ENCODE peak calls at places on chromosomes 7 and 10, in nine cellular contexts. One of them, this sample, is unnamed.

GRCh38 chr7:139613971-139614411 is 90.5 kb downstream of the CLEC2L start:
- DNase-seq in CD8-positive, alpha-beta T cell: no peak
- DNase-seq in WTC11: peak; percentile 45
- DNase-seq in colonic mucosa: no peak
- DNase-seq in H1: peak; percentile 9
- DNase-seq in cardiac fibroblast: no peak
- DNase-seq in choroid plexus epithelial cell: no peak
- DNase-seq in GM12878: no peak
- DNase-seq in cardiac muscle cell: no peak
- DNase-seq in this sample: no peak

GRCh38 chr7:151249732-151250072 is 1.2 kb upstream of the SMARCD3 start:
- DNase-seq in colonic mucosa: peak; percentile 49
- DNase-seq in GM12878: no peak
- DNase-seq in CD8-positive, alpha-beta T cell: no peak
- DNase-seq in WTC11: peak; percentile 52
- DNase-seq in choroid plexus epithelial cell: peak; percentile 58
- DNase-seq in cardiac fibroblast: peak; percentile 76
- DNase-seq in H1: no peak
- DNase-seq in cardiac muscle cell: peak; percentile 77
- DNase-seq in this sample: peak; percentile 53

GRCh38 chr10:930415-931325 is 835 bp downstream of the LARP4B start:
- DNase-seq in cardiac muscle cell: peak; percentile 24
- DNase-seq in choroid plexus epithelial cell: peak; percentile 32
- DNase-seq in cardiac fibroblast: peak; percentile 24
- DNase-seq in WTC11: peak; percentile 59
- DNase-seq in GM12878: no peak
- DNase-seq in CD8-positive, alpha-beta T cell: no peak
- DNase-seq in colonic mucosa: peak; percentile 73
- DNase-seq in H1: no peak
- DNase-seq in this sample: peak; percentile 50

GRCh38 chr7:42097756-42098155 is 139.3 kb downstream of the GLI3 start:
- DNase-seq in GM12878: no peak
- DNase-seq in cardiac fibroblast: peak; percentile 75
- DNase-seq in CD8-positive, alpha-beta T cell: no peak
- DNase-seq in choroid plexus epithelial cell: peak; percentile 93
- DNase-seq in WTC11: no peak
- DNase-seq in H1: no peak
- DNase-seq in cardiac muscle cell: peak; percentile 80
- DNase-seq in colonic mucosa: no peak
- DNase-seq in this sample: peak; percentile 94

GRCh38 chr10:118865998-118866778 is 111.4 kb upstream of the CACUL1 start:
- DNase-seq in cardiac muscle cell: no peak
- DNase-seq in cardiac fibroblast: no peak
- DNase-seq in colonic mucosa: no peak
- DNase-seq in choroid plexus epithelial cell: peak; percentile 33
- DNase-seq in H1: no peak
- DNase-seq in CD8-positive, alpha-beta T cell: no peak
- DNase-seq in WTC11: no peak
- DNase-seq in GM12878: no peak
- DNase-seq in this sample: no peak

GRCh38 chr7:68429376-68430117 is 1168.7 kb upstream of the AUTS2 start:
- DNase-seq in cardiac fibroblast: no peak
- DNase-seq in colonic mucosa: no peak
- DNase-seq in GM12878: no peak
- DNase-seq in WTC11: no peak
- DNase-seq in choroid plexus epithelial cell: no peak
- DNase-seq in H1: no peak
- DNase-seq in cardiac muscle cell: no peak
- DNase-seq in CD8-positive, alpha-beta T cell: no peak
- DNase-seq in this sample: no peak

GRCh38 chr7:100089458-100090201 is 861 bp downstream of the COPS6 start:
- DNase-seq in cardiac muscle cell: no peak
- DNase-seq in WTC11: no peak
- DNase-seq in choroid plexus epithelial cell: no peak
- DNase-seq in CD8-positive, alpha-beta T cell: no peak
- DNase-seq in colonic mucosa: no peak
- DNase-seq in cardiac fibroblast: no peak
- DNase-seq in GM12878: no peak
- DNase-seq in H1: no peak
- DNase-seq in this sample: no peak

GRCh38 chr10:58019863-58020537 is 247.7 kb downstream of the IPMK start:
- DNase-seq in WTC11: no peak
- DNase-seq in choroid plexus epithelial cell: no peak
- DNase-seq in cardiac muscle cell: no peak
- DNase-seq in CD8-positive, alpha-beta T cell: no peak
- DNase-seq in cardiac fibroblast: no peak
- DNase-seq in colonic mucosa: no peak
- DNase-seq in GM12878: no peak
- DNase-seq in H1: no peak
- DNase-seq in this sample: no peak

GRCh38 chr10:78033623-78034470 is at the start of gene RPS24:
- DNase-seq in WTC11: peak; percentile 92
- DNase-seq in cardiac muscle cell: peak; percentile 99
- DNase-seq in CD8-positive, alpha-beta T cell: peak; percentile 92
- DNase-seq in choroid plexus epithelial cell: peak; percentile 99
- DNase-seq in GM12878: peak; percentile 89
- DNase-seq in H1: peak; percentile 90
- DNase-seq in cardiac fibroblast: peak; percentile 98
- DNase-seq in colonic mucosa: peak; percentile 96
- DNase-seq in this sample: peak; percentile 98

GRCh38 chr10:78023741-78024140 is 5.6 kb downstream of the POLR3A start:
- DNase-seq in colonic mucosa: no peak
- DNase-seq in cardiac fibroblast: no peak
- DNase-seq in choroid plexus epithelial cell: no peak
- DNase-seq in GM12878: no peak
- DNase-seq in WTC11: no peak
- DNase-seq in cardiac muscle cell: no peak
- DNase-seq in CD8-positive, alpha-beta T cell: no peak
- DNase-seq in H1: no peak
- DNase-seq in this sample: no peak

GRCh38 chr10:78029294-78030226 is at the start of gene POLR3A:
- DNase-seq in cardiac fibroblast: peak; percentile 99
- DNase-seq in cardiac muscle cell: peak; percentile 99
- DNase-seq in CD8-positive, alpha-beta T cell: peak; percentile 85
- DNase-seq in WTC11: peak; percentile 90
- DNase-seq in choroid plexus epithelial cell: peak; percentile 99
- DNase-seq in colonic mucosa: peak; percentile 93
- DNase-seq in H1: peak; percentile 89
- DNase-seq in GM12878: peak; percentile 82
- DNase-seq in this sample: peak; percentile 95

GRCh38 chr10:78025685-78026364 is 3.5 kb downstream of the POLR3A start:
- DNase-seq in CD8-positive, alpha-beta T cell: no peak
- DNase-seq in GM12878: no peak
- DNase-seq in cardiac muscle cell: no peak
- DNase-seq in H1: no peak
- DNase-seq in WTC11: no peak
- DNase-seq in colonic mucosa: no peak
- DNase-seq in cardiac fibroblast: no peak
- DNase-seq in choroid plexus epithelial cell: no peak
- DNase-seq in this sample: peak; percentile 56

DNA sequence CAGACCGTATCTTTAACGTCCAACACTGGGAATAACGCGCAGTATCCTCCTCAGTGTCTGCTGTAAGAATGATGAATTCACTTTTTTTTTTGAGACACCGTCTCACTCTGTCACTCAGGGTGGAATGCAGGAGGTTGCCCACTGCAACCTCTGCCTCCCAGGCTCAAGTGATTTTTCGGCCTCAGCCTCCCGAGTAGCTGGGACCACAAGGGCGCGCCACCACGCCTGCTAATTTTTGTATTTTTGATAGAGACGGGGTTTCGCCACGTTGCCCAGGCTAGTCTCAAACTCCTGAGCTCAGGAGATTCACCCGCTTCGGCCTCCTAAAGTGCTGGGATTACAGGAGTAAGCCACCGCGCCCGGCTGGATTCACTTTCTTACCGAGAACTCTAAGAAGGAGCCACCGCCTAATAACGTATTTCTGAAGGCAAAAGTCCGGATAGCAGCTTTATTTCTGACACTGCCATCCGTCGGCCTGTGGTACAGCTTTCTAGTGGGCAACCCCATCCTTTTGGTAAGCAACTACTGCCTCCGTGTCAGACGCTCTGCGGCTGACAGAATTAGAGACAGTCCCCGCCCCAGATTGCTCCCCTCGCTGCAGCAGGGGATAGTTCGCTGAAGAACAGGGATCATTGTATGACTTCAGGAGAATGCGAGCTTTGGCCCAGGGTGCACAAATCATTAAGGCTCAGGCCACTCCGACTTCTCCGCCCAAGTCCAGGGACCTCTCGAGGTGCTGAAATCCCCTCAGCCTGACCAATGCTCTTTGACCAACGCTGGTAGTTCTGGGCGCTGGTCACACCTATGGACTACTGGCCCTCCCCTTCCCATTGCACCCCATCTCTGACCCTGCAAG is 649 bp downstream of the POLR3A start:
- DNase-seq in colonic mucosa: no peak
- DNase-seq in cardiac fibroblast: peak; percentile 58
- DNase-seq in cardiac muscle cell: peak; percentile 50
- DNase-seq in choroid plexus epithelial cell: peak; percentile 64
- DNase-seq in GM12878: no peak
- DNase-seq in CD8-positive, alpha-beta T cell: peak; percentile 11
- DNase-seq in H1: no peak
- DNase-seq in WTC11: peak; percentile 19
- DNase-seq in this sample: no peak
- TF ChIP-seq CTCF in colonic mucosa: no peak
- TF ChIP-seq CTCF in cardiac fibroblast: no peak
- TF ChIP-seq CTCF in cardiac muscle cell: no peak
- TF ChIP-seq CTCF in choroid plexus epithelial cell: no peak
- TF ChIP-seq CTCF in GM12878: no peak
- TF ChIP-seq CTCF in CD8-positive, alpha-beta T cell: no peak
- TF ChIP-seq CTCF in H1: peak; percentile 16
- TF ChIP-seq CTCF in WTC11: no peak
- TF ChIP-seq CTCF in this sample: no peak

GRCh38 chr7:112500619-112501018 is 19.8 kb downstream of the LSMEM1 start:
- DNase-seq in cardiac fibroblast: no peak
- DNase-seq in cardiac muscle cell: no peak
- DNase-seq in CD8-positive, alpha-beta T cell: no peak
- DNase-seq in colonic mucosa: no peak
- DNase-seq in H1: no peak
- DNase-seq in GM12878: no peak
- DNase-seq in choroid plexus epithelial cell: peak; percentile 46
- DNase-seq in WTC11: no peak
- DNase-seq in this sample: no peak
- TF ChIP-seq CTCF in cardiac fibroblast: no peak
- TF ChIP-seq CTCF in cardiac muscle cell: peak; percentile 8
- TF ChIP-seq CTCF in CD8-positive, alpha-beta T cell: no peak
- TF ChIP-seq CTCF in colonic mucosa: no peak
- TF ChIP-seq CTCF in H1: no peak
- TF ChIP-seq CTCF in GM12878: no peak
- TF ChIP-seq CTCF in choroid plexus epithelial cell: peak; percentile 29
- TF ChIP-seq CTCF in WTC11: no peak
- TF ChIP-seq CTCF in this sample: no peak

GRCh38 chr7:29442146-29442545 is 121.5 kb upstream of the PRR15 start:
- DNase-seq in H1: no peak
- DNase-seq in cardiac fibroblast: peak; percentile 37
- DNase-seq in choroid plexus epithelial cell: peak; percentile 40
- DNase-seq in WTC11: no peak
- DNase-seq in CD8-positive, alpha-beta T cell: no peak
- DNase-seq in colonic mucosa: no peak
- DNase-seq in cardiac muscle cell: peak; percentile 33
- DNase-seq in GM12878: no peak
- DNase-seq in this sample: peak; percentile 82

GRCh38 chr7:29447828-29448227 is 115.8 kb upstream of the PRR15 start:
- DNase-seq in H1: no peak
- DNase-seq in colonic mucosa: no peak
- DNase-seq in cardiac muscle cell: peak; percentile 39
- DNase-seq in choroid plexus epithelial cell: no peak
- DNase-seq in WTC11: no peak
- DNase-seq in CD8-positive, alpha-beta T cell: no peak
- DNase-seq in GM12878: no peak
- DNase-seq in cardiac fibroblast: peak; percentile 19
- DNase-seq in this sample: no peak

GRCh38 chr7:29443552-29443951 is 120.1 kb upstream of the PRR15 start:
- DNase-seq in cardiac muscle cell: no peak
- DNase-seq in GM12878: no peak
- DNase-seq in H1: no peak
- DNase-seq in choroid plexus epithelial cell: no peak
- DNase-seq in WTC11: no peak
- DNase-seq in CD8-positive, alpha-beta T cell: no peak
- DNase-seq in colonic mucosa: no peak
- DNase-seq in cardiac fibroblast: no peak
- DNase-seq in this sample: no peak

GRCh38 chr7:29445736-29446135 is 117.9 kb upstream of the PRR15 start:
- DNase-seq in choroid plexus epithelial cell: no peak
- DNase-seq in colonic mucosa: no peak
- DNase-seq in WTC11: no peak
- DNase-seq in cardiac fibroblast: no peak
- DNase-seq in H1: no peak
- DNase-seq in CD8-positive, alpha-beta T cell: no peak
- DNase-seq in cardiac muscle cell: no peak
- DNase-seq in GM12878: no peak
- DNase-seq in this sample: no peak

GRCh38 chr7:29444267-29444666 is 119.4 kb upstream of the PRR15 start:
- DNase-seq in cardiac fibroblast: no peak
- DNase-seq in cardiac muscle cell: no peak
- DNase-seq in H1: no peak
- DNase-seq in colonic mucosa: no peak
- DNase-seq in WTC11: no peak
- DNase-seq in choroid plexus epithelial cell: no peak
- DNase-seq in CD8-positive, alpha-beta T cell: no peak
- DNase-seq in GM12878: no peak
- DNase-seq in this sample: no peak
- TF ChIP-seq CTCF in cardiac fibroblast: no peak
- TF ChIP-seq CTCF in cardiac muscle cell: no peak
- TF ChIP-seq CTCF in H1: no peak
- TF ChIP-seq CTCF in colonic mucosa: no peak
- TF ChIP-seq CTCF in WTC11: no peak
- TF ChIP-seq CTCF in choroid plexus epithelial cell: no peak
- TF ChIP-seq CTCF in CD8-positive, alpha-beta T cell: no peak
- TF ChIP-seq CTCF in GM12878: no peak
- TF ChIP-seq CTCF in this sample: no peak

GRCh38 chr10:79928028-79928583 is 20.8 kb downstream of the SFTPD start:
- DNase-seq in cardiac fibroblast: no peak
- DNase-seq in colonic mucosa: peak; percentile 13
- DNase-seq in CD8-positive, alpha-beta T cell: no peak
- DNase-seq in H1: no peak
- DNase-seq in cardiac muscle cell: no peak
- DNase-seq in GM12878: no peak
- DNase-seq in WTC11: no peak
- DNase-seq in choroid plexus epithelial cell: no peak
- DNase-seq in this sample: no peak

GRCh38 chr10:79930267-79930666 is 18.6 kb downstream of the SFTPD start:
- DNase-seq in H1: no peak
- DNase-seq in GM12878: no peak
- DNase-seq in cardiac fibroblast: no peak
- DNase-seq in choroid plexus epithelial cell: no peak
- DNase-seq in CD8-positive, alpha-beta T cell: no peak
- DNase-seq in cardiac muscle cell: no peak
- DNase-seq in colonic mucosa: no peak
- DNase-seq in WTC11: no peak
- DNase-seq in this sample: no peak

GRCh38 chr10:79927111-79927828 is 21.6 kb downstream of the SFTPD start:
- DNase-seq in WTC11: no peak
- DNase-seq in cardiac fibroblast: no peak
- DNase-seq in colonic mucosa: no peak
- DNase-seq in cardiac muscle cell: no peak
- DNase-seq in CD8-positive, alpha-beta T cell: no peak
- DNase-seq in choroid plexus epithelial cell: no peak
- DNase-seq in H1: no peak
- DNase-seq in GM12878: no peak
- DNase-seq in this sample: no peak

GRCh38 chr10:79930751-79931150 is 18.2 kb downstream of the SFTPD start:
- DNase-seq in CD8-positive, alpha-beta T cell: no peak
- DNase-seq in cardiac muscle cell: no peak
- DNase-seq in cardiac fibroblast: no peak
- DNase-seq in WTC11: no peak
- DNase-seq in choroid plexus epithelial cell: no peak
- DNase-seq in GM12878: no peak
- DNase-seq in colonic mucosa: no peak
- DNase-seq in H1: no peak
- DNase-seq in this sample: no peak

GRCh38 chr10:79929409-79929904 is 19.4 kb downstream of the SFTPD start:
- DNase-seq in H1: peak; percentile 68
- DNase-seq in GM12878: no peak
- DNase-seq in WTC11: peak; percentile 84
- DNase-seq in CD8-positive, alpha-beta T cell: peak; percentile 66
- DNase-seq in choroid plexus epithelial cell: peak; percentile 75
- DNase-seq in cardiac muscle cell: peak; percentile 79
- DNase-seq in colonic mucosa: peak; percentile 80
- DNase-seq in cardiac fibroblast: peak; percentile 77
- DNase-seq in this sample: peak; percentile 74
- TF ChIP-seq CTCF in H1: peak; percentile 93
- TF ChIP-seq CTCF in GM12878: peak; percentile 89
- TF ChIP-seq CTCF in WTC11: peak; percentile 93
- TF ChIP-seq CTCF in CD8-positive, alpha-beta T cell: peak; percentile 35
- TF ChIP-seq CTCF in choroid plexus epithelial cell: peak; percentile 94
- TF ChIP-seq CTCF in cardiac muscle cell: peak; percentile 94
- TF ChIP-seq CTCF in colonic mucosa: peak; percentile 91
- TF ChIP-seq CTCF in cardiac fibroblast: peak; percentile 98
- TF ChIP-seq CTCF in this sample: peak; percentile 91

This sample was measured in MCF 10A.